ENCODE peak calls at places on chromosomes 4 and X, in seven cellular contexts. U, H, Q, Z, L, M and G are unnamed samples.

GRCh38 chrX:106932492-106932923 is 12.3 kb downstream of the CLDN2 start:
- DNase-seq in U (no peak), H (no peak), Q (peak), Z (no peak), L (no peak), M (no peak), G (no peak)

GRCh38 chrX:123976671-123977316 is 15.3 kb downstream of the STAG2 start:
- DNase-seq in U (no peak), H (no peak), Q (peak), Z (peak), L (peak), M (peak), G (no peak)

GRCh38 chr4:189046642-189047041 is 894.0 kb upstream of the FRG1 start:
- DNase-seq in U (no peak), H (no peak), Q (no peak), Z (no peak), L (no peak), M (no peak), G (no peak)

GRCh38 chrX:12771445-12772069 is 19.7 kb upstream of the PRPS2 start:
- DNase-seq in U (no peak), H (peak), Q (no peak), Z (no peak), L (peak), M (peak), G (peak)

GRCh38 chr4:129043523-129043922 is 49.8 kb downstream of the SCLT1 start:
- DNase-seq in U (no peak), H (no peak), Q (peak), Z (peak), L (peak), M (no peak), G (no peak)

GRCh38 chr4:6610856-6611430 is 29.5 kb upstream of the MRFAP1 start:
- DNase-seq in U (no peak), H (no peak), Q (no peak), Z (no peak), L (no peak), M (no peak), G (no peak)

GRCh38 chrX:150688911-150689451 is 4.2 kb upstream of the MTMR1 start:
- DNase-seq in U (no peak), H (no peak), Q (peak), Z (no peak), L (no peak), M (no peak), G (no peak)

GRCh38 chr4:25826074-25826752 is 36.6 kb downstream of the SEL1L3 start:
- DNase-seq in U (no peak), H (no peak), Q (no peak), Z (no peak), L (no peak), M (no peak), G (no peak)

GRCh38 chrX:83916525-83916924 is 55.6 kb downstream of the CYLC1 start:
- DNase-seq in U (no peak), H (peak), Q (peak), Z (no peak), L (peak), M (no peak), G (no peak)

GRCh38 chr4:88097301-88097700 is 61.1 kb downstream of the ABCG2 start:
- DNase-seq in U (no peak), H (no peak), Q (no peak), Z (no peak), L (no peak), M (no peak), G (no peak)

GRCh38 chr4:77104405-77105292 is 28.9 kb upstream of the CCNI start:
- DNase-seq in U (no peak), H (no peak), Q (no peak), Z (peak), L (peak), M (no peak), G (peak)